ENCODE peak calls at places on chromosomes 6 and 20, in five cellular contexts. Z is transverse colon, L is left lung, O is stomach, M is testis. W is an unnamed sample.

GRCh38 chr20:33954504-33954903 is 39.2 kb upstream of the RALY start:
- DNase-seq in Z (no peak), L (no peak), O (no peak), M (no peak), W (no peak)

GRCh38 chr6:106527979-106528378 is 101.3 kb downstream of the RTN4IP1 start:
- DNase-seq in Z (no peak), L (no peak), O (no peak), M (no peak), W (no peak)

GRCh38 chr20:50058646-50059398 is 54.1 kb downstream of the UBE2V1 start:
- DNase-seq in Z (no peak), L (no peak), O (no peak), M (no peak), W (no peak)

GRCh38 chr6:24274441-24275083 is 83.3 kb downstream of the DCDC2 start:
- DNase-seq in Z (no peak), L (no peak), O (no peak), M (no peak), W (no peak)

GRCh38 chr20:33664762-33665144 is 2.0 kb upstream of the ACTL10 start:
- DNase-seq in Z (no peak), L (no peak), O (no peak), M (no peak), W (no peak)

GRCh38 chr20:22374066-22374465 is 210.3 kb downstream of the FOXA2 start:
- DNase-seq in Z (no peak), L (no peak), O (no peak), M (no peak), W (no peak)

GRCh38 chr20:26209171-26209941 is 512.7 kb upstream of the ZNF337 start:
- DNase-seq in Z (no peak), L (peak; percentile 80), O (no peak), M (peak; percentile 16), W (no peak)

GRCh38 chr6:28772480-28773381 is 151.1 kb downstream of the TRIM27 start:
- DNase-seq in Z (no peak), L (no peak), O (no peak), M (no peak), W (no peak)

GRCh38 chr6:11869656-11870340 is 91.2 kb upstream of the ADTRP start:
- DNase-seq in Z (no peak), L (no peak), O (peak; percentile 77), M (no peak), W (no peak)

GRCh38 chr6:130644175-130644574 is 183.0 kb upstream of the SMLR1 start:
- DNase-seq in Z (no peak), L (no peak), O (no peak), M (no peak), W (no peak)

GRCh38 chr6:144321839-144322591 is 36.9 kb downstream of the UTRN start:
- DNase-seq in Z (no peak), L (no peak), O (no peak), M (no peak), W (no peak)

GRCh38 chr6:35728663-35729348 is 8.0 kb upstream of the ARMC12 start:
- DNase-seq in Z (peak; percentile 65), L (peak; percentile 87), O (peak; percentile 41), M (peak; percentile 41), W (peak; percentile 51)

GRCh38 chr20:3461191-3461874 is 9.5 kb upstream of the ATRN start:
- DNase-seq in Z (no peak), L (no peak), O (no peak), M (no peak), W (no peak)

GRCh38 chr6:155710704-155711103 is 255.1 kb upstream of the NOX3 start:
- DNase-seq in Z (no peak), L (no peak), O (no peak), M (no peak), W (no peak)

GRCh38 chr6:11762782-11763459 is 15.7 kb downstream of the ADTRP start:
- DNase-seq in Z (no peak), L (no peak), O (no peak), M (no peak), W (no peak)

GRCh38 chr6:75300206-75300605 is 15.6 kb upstream of the TMEM30A start:
- DNase-seq in Z (no peak), L (no peak), O (no peak), M (no peak), W (no peak)

GRCh38 chr6:110590821-110591351 is 114.5 kb upstream of the SLC22A16 start:
- DNase-seq in Z (no peak), L (no peak), O (no peak), M (no peak), W (no peak)

GRCh38 chr6:11096109-11096508 is 2.5 kb downstream of the SMIM13 start:
- DNase-seq in Z (peak; percentile 28), L (no peak), O (no peak), M (no peak), W (no peak)

GRCh38 chr20:45111799-45112471 is 3.0 kb downstream of the WFDC5 start:
- DNase-seq in Z (no peak), L (no peak), O (no peak), M (no peak), W (no peak)

GRCh38 chr20:8021541-8022269 is 2.1 kb upstream of the TMX4 start:
- DNase-seq in Z (no peak), L (no peak), O (no peak), M (peak; percentile 44), W (no peak)

GRCh38 chr20:45405566-45406259 is 2.4 kb upstream of the DBNDD2 start:
- DNase-seq in Z (peak; percentile 66), L (peak; percentile 80), O (no peak), M (no peak), W (peak; percentile 43)

GRCh38 chr6:21327326-21328140 is 266.0 kb upstream of the SOX4 start:
- DNase-seq in Z (no peak), L (no peak), O (no peak), M (no peak), W (no peak)

GRCh38 chr6:44268095-44268628 is 2.1 kb upstream of the TMEM151B start:
- DNase-seq in Z (peak; percentile 71), L (no peak), O (peak; percentile 69), M (peak; percentile 77), W (no peak)

GRCh38 chr6:10409766-10410209 is 5.1 kb downstream of the TFAP2A start:
- DNase-seq in Z (no peak), L (peak; percentile 54), O (no peak), M (no peak), W (no peak)

GRCh38 chr6:160088069-160088773 is 33.4 kb upstream of the SLC22A1 start:
- DNase-seq in Z (peak; percentile 74), L (no peak), O (peak; percentile 60), M (peak; percentile 78), W (peak; percentile 80)

GRCh38 chr6:93164781-93165180 is 254.6 kb downstream of the EPHA7 start:
- DNase-seq in Z (no peak), L (no peak), O (no peak), M (no peak), W (no peak)

GRCh38 chr6:71254323-71254722 is 34.3 kb upstream of the OGFRL1 start:
- DNase-seq in Z (no peak), L (no peak), O (no peak), M (no peak), W (no peak)
- H3K4me1 ChIP-seq in Z (no peaks in the 10 kb centered on the region), L (peaks cover 42% of the 10 kb centered on the region), O (no peaks in the 10 kb centered on the region), M (no peaks in the 10 kb centered on the region), W (peaks cover 5% of the 10 kb centered on the region)

GRCh38 chr20:58825450-58825849 is 25.3 kb downstream of the GNAS-AS1 start:
- DNase-seq in Z (no peak), L (no peak), O (no peak), M (no peak), W (no peak)

GRCh38 chr20:58824843-58825242 is 25.9 kb downstream of the GNAS-AS1 start:
- DNase-seq in Z (no peak), L (no peak), O (no peak), M (no peak), W (no peak)

GRCh38 chr20:58822748-58823730 is 27.7 kb downstream of the GNAS-AS1 start:
- DNase-seq in Z (no peak), L (no peak), O (no peak), M (no peak), W (no peak)

GRCh38 chr20:58828141-58828540 is 22.6 kb downstream of the GNAS-AS1 start:
- DNase-seq in Z (no peak), L (no peak), O (no peak), M (no peak), W (no peak)

GRCh38 chr20:58826271-58826670 is 24.4 kb downstream of the GNAS-AS1 start:
- DNase-seq in Z (no peak), L (no peak), O (no peak), M (no peak), W (no peak)
- H3K4me3 ChIP-seq in Z (no peak overlapping the region), L (no peak overlapping the region), O (no peak overlapping the region), M (no peak overlapping the region), W (no peak overlapping the region)

DNA sequence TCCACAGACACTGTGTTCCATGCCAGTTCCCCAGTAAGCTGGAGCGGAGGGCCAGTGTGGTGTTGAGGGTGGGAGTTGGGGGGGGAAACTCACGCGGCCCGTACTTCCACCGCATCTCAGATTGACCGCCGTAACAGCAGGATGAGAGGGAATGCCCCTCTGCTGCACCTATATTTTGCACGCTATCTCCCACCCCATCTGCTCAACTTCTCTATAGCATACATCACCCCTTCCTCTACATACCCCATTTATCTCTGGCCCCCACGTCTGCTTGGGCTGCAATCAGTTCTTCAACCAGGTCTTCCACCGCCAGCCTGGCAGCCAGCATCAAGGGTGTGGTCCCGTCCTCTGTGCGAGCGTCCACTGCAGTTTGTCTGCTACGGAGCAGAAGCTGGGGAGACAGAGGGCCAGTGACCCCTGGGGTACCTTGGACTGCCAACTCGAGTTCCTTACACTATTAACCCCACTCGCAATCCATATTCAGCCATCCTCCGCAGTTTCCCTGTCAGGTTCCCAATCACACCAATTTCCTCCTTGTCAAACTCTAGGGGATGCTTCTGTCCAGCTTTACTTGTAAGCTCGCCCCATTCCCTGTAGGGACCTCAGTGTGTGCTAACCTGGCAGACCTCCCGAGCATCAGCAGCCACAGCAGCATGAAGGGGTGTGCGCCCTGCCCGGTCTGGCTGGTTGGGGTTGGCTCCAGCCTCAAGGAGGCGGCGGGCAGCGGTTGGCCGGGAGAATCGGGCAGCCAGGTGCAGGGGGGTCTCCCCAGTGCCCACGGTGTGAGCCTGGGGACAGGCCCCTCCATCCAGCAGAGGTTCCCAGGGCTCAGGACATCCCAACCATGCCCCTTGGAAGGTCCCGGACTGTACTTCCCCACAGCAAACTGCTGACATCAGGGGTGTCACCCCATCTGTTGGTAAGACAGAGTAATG is 4.5 kb upstream of the GPSM3 start:
- DNase-seq in Z (peak; percentile 40), L (no peak), O (no peak), M (peak; percentile 48), W (peak; percentile 64)
- TF ChIP-seq CTCF in Z (no peak), L (no peak), O (no peak), M (no peak), W (no peak)

GRCh38 chr6:108650781-108651180 is 90.1 kb downstream of the FOXO3 start:
- DNase-seq in Z (no peak), L (no peak), O (no peak), M (no peak), W (no peak)
- H3K4me1 ChIP-seq in Z (peaks cover 35% of the 10 kb centered on the region), L (peaks cover 93% of the 10 kb centered on the region), O (peaks cover 98% of the 10 kb centered on the region), M (peaks cover 59% of the 10 kb centered on the region), W (peaks cover 40% of the 10 kb centered on the region)

GRCh38 chr6:149261364-149261763 is 56.1 kb upstream of the TAB2 start:
- DNase-seq in Z (no peak), L (no peak), O (no peak), M (no peak), W (no peak)
- H3K4me3 ChIP-seq in Z (no peak overlapping the region), L (no peak overlapping the region), O (no peak overlapping the region), M (no peak overlapping the region), W (no peak overlapping the region)

GRCh38 chr6:13800615-13801014 is 13.7 kb downstream of the MCUR1 start:
- DNase-seq in Z (no peak), L (no peak), O (no peak), M (no peak), W (no peak)
- TF ChIP-seq CTCF in Z (no peak), L (no peak), O (no peak), M (no peak), W (no peak)

W was measured in uterus.